ENCODE peak calls at places on chromosomes 13 and 19, in four cellular contexts. One of them, this sample, is unnamed.

GRCh38 chr13:55410398-55411330 is 1730.1 kb upstream of the PRR20A start:
- DNase-seq in brain pericyte: no peak
- DNase-seq in RPMI8226: no peak
- DNase-seq in Caco-2: peak; percentile 1
- DNase-seq in this sample: no peak

GRCh38 chr13:110525328-110526319 is 35.9 kb downstream of the RAB20 start:
- DNase-seq in brain pericyte: no peak
- DNase-seq in RPMI8226: peak; percentile 94
- DNase-seq in Caco-2: no peak
- DNase-seq in this sample: no peak

GRCh38 chr13:99218545-99218944 is 17.9 kb downstream of the UBAC2 start:
- DNase-seq in brain pericyte: no peak
- DNase-seq in RPMI8226: no peak
- DNase-seq in Caco-2: no peak
- DNase-seq in this sample: no peak

GRCh38 chr19:41993612-41994483 is at the start of gene ATP1A3:
- DNase-seq in brain pericyte: no peak
- DNase-seq in RPMI8226: peak; percentile 63
- DNase-seq in Caco-2: peak; percentile 74
- DNase-seq in this sample: peak; percentile 60

GRCh38 chr19:31232871-31233270 is 116.4 kb downstream of the TSHZ3 start:
- DNase-seq in brain pericyte: peak; percentile 33
- DNase-seq in RPMI8226: no peak
- DNase-seq in Caco-2: no peak
- DNase-seq in this sample: peak; percentile 78

GRCh38 chr13:79457948-79458347 is 23.0 kb upstream of the NDFIP2 start:
- DNase-seq in brain pericyte: no peak
- DNase-seq in RPMI8226: no peak
- DNase-seq in Caco-2: no peak
- DNase-seq in this sample: peak; percentile 84

GRCh38 chr13:40132249-40132648 is 476.8 kb downstream of the COG6 start:
- DNase-seq in brain pericyte: no peak
- DNase-seq in RPMI8226: no peak
- DNase-seq in Caco-2: no peak
- DNase-seq in this sample: no peak

GRCh38 chr13:79803939-79804487 is 323.1 kb downstream of the NDFIP2 start:
- DNase-seq in brain pericyte: no peak
- DNase-seq in RPMI8226: peak; percentile 3
- DNase-seq in Caco-2: no peak
- DNase-seq in this sample: no peak

GRCh38 chr19:2732883-2733282 is 6.9 kb downstream of the SLC39A3 start:
- DNase-seq in brain pericyte: no peak
- DNase-seq in RPMI8226: no peak
- DNase-seq in Caco-2: no peak
- DNase-seq in this sample: no peak

GRCh38 chr19:10464456-10464855 is 38.7 kb downstream of the KEAP1 start:
- DNase-seq in brain pericyte: no peak
- DNase-seq in RPMI8226: no peak
- DNase-seq in Caco-2: no peak
- DNase-seq in this sample: no peak

GRCh38 chr13:98240131-98240530 is 63.1 kb upstream of the RNF113B start:
- DNase-seq in brain pericyte: no peak
- DNase-seq in RPMI8226: no peak
- DNase-seq in Caco-2: no peak
- DNase-seq in this sample: no peak

GRCh38 chr19:45526143-45526542 is 18.9 kb downstream of the VASP start:
- DNase-seq in brain pericyte: no peak
- DNase-seq in RPMI8226: no peak
- DNase-seq in Caco-2: peak; percentile 88
- DNase-seq in this sample: peak; percentile 77

GRCh38 chr19:16628984-16629691 is 1.1 kb upstream of the MED26 start:
- DNase-seq in brain pericyte: peak; percentile 55
- DNase-seq in RPMI8226: peak; percentile 71
- DNase-seq in Caco-2: peak; percentile 11
- DNase-seq in this sample: peak; percentile 31

GRCh38 chr13:51494151-51494550 is 41.3 kb upstream of the INTS6 start:
- DNase-seq in brain pericyte: no peak
- DNase-seq in RPMI8226: no peak
- DNase-seq in Caco-2: no peak
- DNase-seq in this sample: peak; percentile 47

GRCh38 chr19:5718032-5718578 is 1.8 kb downstream of the LONP1 start:
- DNase-seq in brain pericyte: no peak
- DNase-seq in RPMI8226: no peak
- DNase-seq in Caco-2: no peak
- DNase-seq in this sample: peak; percentile 72

GRCh38 chr19:18785179-18786124 is 5.7 kb downstream of the COMP start:
- DNase-seq in brain pericyte: no peak
- DNase-seq in RPMI8226: peak; percentile 75
- DNase-seq in Caco-2: peak; percentile 80
- DNase-seq in this sample: peak; percentile 60

GRCh38 chr19:30156646-30157045 is 214.6 kb downstream of the URI1 start:
- DNase-seq in brain pericyte: no peak
- DNase-seq in RPMI8226: no peak
- DNase-seq in Caco-2: no peak
- DNase-seq in this sample: no peak

GRCh38 chr19:39830406-39830805 is 3.6 kb downstream of the DYRK1B start:
- DNase-seq in brain pericyte: no peak
- DNase-seq in RPMI8226: no peak
- DNase-seq in Caco-2: no peak
- DNase-seq in this sample: no peak

GRCh38 chr19:36046443-36047050 is 7.5 kb downstream of the THAP8 start:
- DNase-seq in brain pericyte: no peak
- DNase-seq in RPMI8226: no peak
- DNase-seq in Caco-2: no peak
- DNase-seq in this sample: no peak

GRCh38 chr19:55080121-55080914 is 4.6 kb downstream of the EPS8L1 start:
- DNase-seq in brain pericyte: no peak
- DNase-seq in RPMI8226: peak; percentile 85
- DNase-seq in Caco-2: peak; percentile 88
- DNase-seq in this sample: peak; percentile 79

GRCh38 chr19:1856698-1857603 is 6.4 kb downstream of the KLF16 start:
- DNase-seq in brain pericyte: no peak
- DNase-seq in RPMI8226: peak; percentile 92
- DNase-seq in Caco-2: no peak
- DNase-seq in this sample: peak; percentile 89

GRCh38 chr19:12527034-12527836 is 24.0 kb downstream of the ZNF564 start:
- DNase-seq in brain pericyte: no peak
- DNase-seq in RPMI8226: no peak
- DNase-seq in Caco-2: peak; percentile 11
- DNase-seq in this sample: no peak

GRCh38 chr19:49497047-49497789 is 984 bp downstream of the RPS11 start:
- DNase-seq in brain pericyte: no peak
- DNase-seq in RPMI8226: peak; percentile 74
- DNase-seq in Caco-2: peak; percentile 62
- DNase-seq in this sample: peak; percentile 62

GRCh38 chr19:40225440-40226305 is 816 bp downstream of the CCNP start:
- DNase-seq in brain pericyte: peak; percentile 34
- DNase-seq in RPMI8226: peak; percentile 17
- DNase-seq in Caco-2: no peak
- DNase-seq in this sample: peak; percentile 31

GRCh38 chr13:102373221-102373620 is 28.6 kb downstream of the FGF14 start:
- DNase-seq in brain pericyte: no peak
- DNase-seq in RPMI8226: no peak
- DNase-seq in Caco-2: no peak
- DNase-seq in this sample: no peak

GRCh38 chr13:39585219-39585618 is 17.8 kb downstream of the LHFPL6 start:
- DNase-seq in brain pericyte: no peak
- DNase-seq in RPMI8226: no peak
- DNase-seq in Caco-2: no peak
- DNase-seq in this sample: no peak

GRCh38 chr13:109974354-109974753 is 188.0 kb upstream of the IRS2 start:
- DNase-seq in brain pericyte: no peak
- DNase-seq in RPMI8226: no peak
- DNase-seq in Caco-2: no peak
- DNase-seq in this sample: peak; percentile 26

GRCh38 chr13:112760931-112761330 is 71.1 kb downstream of the ATP11A start:
- DNase-seq in brain pericyte: no peak
- DNase-seq in RPMI8226: no peak
- DNase-seq in Caco-2: no peak
- DNase-seq in this sample: no peak

GRCh38 chr13:80337706-80338105 is 3.2 kb downstream of the SPRY2 start:
- DNase-seq in brain pericyte: no peak
- DNase-seq in RPMI8226: no peak
- DNase-seq in Caco-2: no peak
- DNase-seq in this sample: no peak

GRCh38 chr19:46862974-46863632 is 2.3 kb downstream of the ARHGAP35 start:
- DNase-seq in brain pericyte: no peak
- DNase-seq in RPMI8226: no peak
- DNase-seq in Caco-2: no peak
- DNase-seq in this sample: peak; percentile 17

GRCh38 chr13:101728615-101729014 is 276.1 kb downstream of the ITGBL1 start:
- DNase-seq in brain pericyte: no peak
- DNase-seq in RPMI8226: no peak
- DNase-seq in Caco-2: no peak
- DNase-seq in this sample: no peak

This sample was measured in EL.